ENCODE peak calls at places on chromosomes 3 and 15, in four cellular contexts. E is AG09309, U is Peyer's patch, X is mesothelial cell of epicardium. S is an unnamed sample.

GRCh38 chr15:73745073-73745472 is 8.1 kb downstream of the INSYN1 start:
- DNase-seq in X (no peak), U (no peak), E (no peak), S (no peak)

GRCh38 chr3:104556372-104557078 is 810.2 kb upstream of the ALCAM start:
- DNase-seq in X (no peak), U (no peak), E (peak), S (no peak)

GRCh38 chr15:48962662-48963523 is 826 bp downstream of the SHC4 start:
- DNase-seq in X (peak), U (no peak), E (no peak), S (peak)

GRCh38 chr3:38555926-38556325 is 59.8 kb downstream of the EXOG start:
- DNase-seq in X (no peak), U (no peak), E (no peak), S (no peak)

GRCh38 chr3:8964436-8965370 is 1.4 kb upstream of the RAD18 start:
- DNase-seq in E (peak), X (no peak), U (peak), S (no peak)

GRCh38 chr3:123320224-123320623 is 118.5 kb downstream of the SEC22A start:
- DNase-seq in E (no peak), X (no peak), U (peak), S (no peak)

GRCh38 chr3:11037241-11037873 is 44.8 kb downstream of the SLC6A1 start:
- DNase-seq in E (no peak), X (no peak), U (no peak), S (no peak)

GRCh38 chr3:8555705-8556314 is 54.2 kb downstream of the LMCD1 start:
- DNase-seq in E (no peak), X (no peak), U (no peak), S (no peak)

GRCh38 chr3:147392083-147392916 is 14.0 kb downstream of the ZIC4 start:
- DNase-seq in U (no peak), X (no peak), E (peak), S (no peak)

GRCh38 chr15:44045217-44045616 is 149.9 kb downstream of the FRMD5 start:
- DNase-seq in U (no peak), X (no peak), E (no peak), S (no peak)

GRCh38 chr3:50519471-50520089 is 16.1 kb upstream of the CACNA2D2 start:
- DNase-seq in U (peak), X (peak), E (no peak), S (peak)

GRCh38 chr3:53650424-53650823 is 156.0 kb downstream of the CACNA1D start:
- DNase-seq in X (no peak), U (no peak), E (no peak), S (peak)

DNA sequence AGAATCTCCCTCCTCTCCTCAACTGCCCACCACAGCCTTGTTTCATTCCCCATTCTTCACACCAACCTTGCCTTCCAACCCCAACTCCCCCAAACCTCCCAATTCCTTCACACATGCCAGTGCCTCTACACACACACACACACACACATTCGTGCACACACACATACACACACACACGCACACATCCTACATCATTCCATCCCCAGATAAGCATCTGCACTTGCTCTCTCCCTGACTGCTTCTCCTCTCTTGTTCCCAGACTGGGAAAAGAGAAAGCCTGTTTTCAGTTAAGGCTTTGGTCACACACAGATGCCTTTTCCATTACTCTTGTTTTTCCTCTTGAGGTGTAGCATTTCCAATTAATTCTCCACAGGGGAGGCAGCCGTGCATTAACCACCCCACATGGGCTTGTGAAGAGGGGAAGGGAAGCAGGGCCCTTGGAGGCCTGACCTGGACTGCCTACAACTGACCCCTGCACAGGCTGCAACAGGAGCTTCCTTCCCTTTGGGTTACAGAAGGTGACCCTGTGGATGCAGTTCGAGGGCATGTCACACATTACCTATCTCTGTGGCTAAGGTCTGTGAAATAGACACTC is 32.0 kb upstream of the BOC start:
- DNase-seq in E (no peak), X (no peak), U (no peak), S (no peak)
- TF ChIP-seq CTCF in E (no peak), X (no peak), U (no peak), S (no peak)

DNA sequence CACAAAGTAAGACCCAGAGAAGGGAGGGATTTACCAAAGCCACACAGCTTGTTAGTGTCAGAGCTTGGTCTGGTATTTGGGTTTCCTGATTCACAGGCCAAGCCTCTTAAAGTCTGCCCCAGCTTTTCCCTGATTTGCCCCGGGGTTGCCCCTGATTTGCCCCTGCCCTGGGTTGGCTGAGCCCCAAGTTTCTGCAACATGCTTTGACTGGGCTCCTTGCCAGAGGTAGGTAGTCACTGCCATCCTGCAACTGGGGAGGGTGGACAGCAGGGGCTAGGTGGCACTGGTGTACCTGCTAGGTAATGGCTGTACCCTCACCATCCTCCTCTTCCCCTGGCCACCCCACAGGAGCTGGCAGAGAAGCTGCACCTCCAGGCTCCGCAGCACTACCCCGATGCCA is 2.5 kb downstream of the MPI start:
- DNase-seq in X (no peak), U (peak), E (no peak), S (no peak)
- TF ChIP-seq CTCF in X (no peak), U (no peak), E (no peak), S (no peak)

DNA sequence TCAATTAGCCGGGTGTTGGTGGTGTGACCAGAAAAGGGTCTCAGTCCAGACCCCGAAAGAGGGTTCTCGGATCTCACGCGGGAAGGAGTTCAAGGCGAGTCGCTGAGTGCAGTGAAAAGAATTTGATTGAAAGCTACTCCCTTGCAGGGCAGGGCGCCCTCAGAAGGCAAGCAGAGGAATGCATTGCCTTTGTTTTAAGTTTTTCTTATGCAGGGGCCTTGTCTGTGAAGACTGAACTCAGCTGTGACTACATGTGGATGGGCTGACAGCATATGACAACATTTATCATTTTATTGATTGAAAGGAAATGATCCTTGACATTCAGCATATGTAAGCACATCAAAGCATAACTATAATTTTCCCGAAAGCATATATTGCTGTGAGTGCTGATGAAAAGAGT is 11.8 kb downstream of the CPN2 start:
- DNase-seq in U (no peak), X (no peak), E (no peak), S (no peak)
- TF ChIP-seq CTCF in U (no peak), X (no peak), E (no peak), S (no peak)

GRCh38 chr15:66046751-66047150 is 177.5 kb downstream of the RAB11A start:
- DNase-seq in E (no peak), U (no peak), X (no peak), S (peak)
- TF ChIP-seq CTCF in E (no peak), U (no peak), X (no peak), S (no peak)

GRCh38 chr15:29207027-29207757 is 62.4 kb downstream of the NSMCE3 start:
- DNase-seq in E (no peak), U (no peak), X (no peak), S (no peak)

GRCh38 chr15:29207758-29208108 is 61.9 kb downstream of the NSMCE3 start:
- DNase-seq in E (no peak), U (no peak), X (no peak), S (no peak)

GRCh38 chr15:29204356-29204755 is 65.3 kb downstream of the NSMCE3 start:
- DNase-seq in E (no peak), U (no peak), X (no peak), S (no peak)

GRCh38 chr15:29208352-29208751 is 61.3 kb downstream of the NSMCE3 start:
- DNase-seq in X (no peak), U (no peak), E (no peak), S (no peak)
- TF ChIP-seq CTCF in X (no peak), U (no peak), E (no peak), S (peak)

GRCh38 chr15:95918525-95918924 is 412.0 kb upstream of the NR2F2 start:
- DNase-seq in E (no peak), X (no peak), U (no peak), S (no peak)

GRCh38 chr15:95919460-95919859 is 411.0 kb upstream of the NR2F2 start:
- DNase-seq in U (no peak), E (no peak), X (no peak), S (no peak)

GRCh38 chr15:95921404-95921803 is 409.1 kb upstream of the NR2F2 start:
- DNase-seq in U (no peak), X (no peak), E (no peak), S (no peak)

GRCh38 chr15:95923797-95924196 is 406.7 kb upstream of the NR2F2 start:
- DNase-seq in E (no peak), X (no peak), U (no peak), S (no peak)

DNA sequence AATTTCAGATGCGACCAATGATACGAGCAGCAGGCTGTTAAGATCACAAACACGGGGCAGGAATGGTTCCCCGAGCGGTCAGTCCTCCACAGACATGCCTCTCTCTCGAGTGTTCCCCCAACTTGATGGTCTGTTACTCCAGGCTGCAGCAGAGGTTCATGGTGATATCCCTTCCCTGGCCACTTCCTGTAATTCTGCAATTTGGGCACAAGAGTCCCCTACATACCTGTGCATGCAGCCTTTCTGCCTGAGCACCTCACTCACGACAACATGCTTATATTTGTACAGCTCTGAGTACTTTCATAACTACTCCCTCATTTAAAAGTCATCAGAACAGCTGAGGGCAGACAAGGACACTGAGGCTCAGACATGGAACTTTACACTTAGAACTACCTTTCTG is 408.1 kb upstream of the NR2F2 start:
- DNase-seq in E (no peak), X (no peak), U (no peak), S (no peak)
- TF ChIP-seq CTCF in E (no peak), X (no peak), U (no peak), S (peak)